ENCODE peak calls at places on chromosome 17, in seven cellular contexts. J is GM12878, A is neural progenitor cell, N is mammary epithelial cell, Q is sigmoid colon, Z is bronchial epithelial cell, W is adrenal gland. F is an unnamed sample.

GRCh38 chr17:78118801-78119241 is 9.7 kb downstream of the TMC6 start:
- DNase-seq in Z (no peak), J (no peak), A (no peak), W (no peak), N (no peak), Q (no peak), F (no peak)

GRCh38 chr17:7972131-7972785 is 30.2 kb upstream of the GUCY2D start:
- DNase-seq in W (no peak), Z (no peak), N (no peak), A (no peak), Q (peak; percentile 50), J (no peak), F (no peak)

GRCh38 chr17:6303664-6304063 is 131.3 kb downstream of the AIPL1 start:
- DNase-seq in W (no peak), N (peak; percentile 34), A (peak; percentile 77), J (no peak), Q (no peak), Z (peak; percentile 21), F (peak; percentile 34)

GRCh38 chr17:5955764-5956163 is 114.4 kb upstream of the WSCD1 start:
- DNase-seq in A (no peak), N (no peak), W (no peak), J (no peak), Q (no peak), Z (no peak), F (no peak)

GRCh38 chr17:81365601-81366585 is 29.4 kb upstream of the BAHCC1 start:
- DNase-seq in N (peak; percentile 93), Q (peak; percentile 92), A (no peak), W (peak; percentile 74), J (peak; percentile 28), Z (peak; percentile 94), F (no peak)

GRCh38 chr17:82204831-82205719 is 7.6 kb downstream of the CCDC57 start:
- DNase-seq in W (peak; percentile 70), Z (peak; percentile 88), A (no peak), Q (no peak), J (no peak), N (peak; percentile 82), F (no peak)

GRCh38 chr17:43427362-43428043 is 28.7 kb downstream of the ARL4D start:
- DNase-seq in Q (no peak), N (no peak), Z (no peak), A (no peak), W (no peak), J (no peak), F (no peak)

GRCh38 chr17:72372185-72372584 is 251.4 kb downstream of the SOX9 start:
- DNase-seq in W (no peak), Q (no peak), A (no peak), N (no peak), J (no peak), Z (no peak), F (no peak)

GRCh38 chr17:65356524-65356923 is 204.9 kb downstream of the AXIN2 start:
- DNase-seq in N (no peak), W (no peak), Q (no peak), A (no peak), Z (no peak), J (no peak), F (no peak)

DNA sequence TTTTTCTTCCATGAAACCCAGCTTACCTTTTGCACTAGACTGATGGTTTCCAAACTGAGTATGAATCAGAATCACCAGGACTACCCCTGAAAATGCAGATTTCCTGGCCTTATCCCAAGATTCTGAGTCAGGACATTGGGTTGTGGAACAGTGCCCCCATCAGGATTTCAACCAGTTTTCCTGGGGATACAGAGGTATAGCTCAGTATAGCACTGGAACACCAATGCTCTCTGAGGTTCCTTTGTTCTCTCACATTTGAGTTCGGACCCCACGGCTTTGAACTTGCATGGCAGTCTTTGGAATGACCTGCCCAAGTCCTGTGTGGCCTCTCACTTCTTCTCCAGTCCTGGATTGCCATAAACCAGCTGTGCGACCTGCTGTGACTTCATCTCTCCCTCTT is 12.8 kb upstream of the CCL8 start:
- DNase-seq in J (no peak), Z (peak; percentile 71), A (peak; percentile 35), Q (no peak), W (peak; percentile 67), N (no peak), F (no peak)
- TF ChIP-seq CTCF in J (no peak), Z (peak; percentile 47), A (peak; percentile 56), Q (peak; percentile 40), W (peak; percentile 54), N (peak; percentile 37), F (no peak)

GRCh38 chr17:38703742-38704644 is 1.1 kb upstream of the MLLT6 start:
- DNase-seq in J (no peak), N (no peak), W (peak; percentile 93), Z (peak; percentile 25), A (peak; percentile 84), Q (peak; percentile 90), F (peak; percentile 91)
- TF ChIP-seq CTCF in J (no peak), N (no peak), W (no peak), Z (no peak), A (no peak), Q (no peak), F (no peak)

DNA sequence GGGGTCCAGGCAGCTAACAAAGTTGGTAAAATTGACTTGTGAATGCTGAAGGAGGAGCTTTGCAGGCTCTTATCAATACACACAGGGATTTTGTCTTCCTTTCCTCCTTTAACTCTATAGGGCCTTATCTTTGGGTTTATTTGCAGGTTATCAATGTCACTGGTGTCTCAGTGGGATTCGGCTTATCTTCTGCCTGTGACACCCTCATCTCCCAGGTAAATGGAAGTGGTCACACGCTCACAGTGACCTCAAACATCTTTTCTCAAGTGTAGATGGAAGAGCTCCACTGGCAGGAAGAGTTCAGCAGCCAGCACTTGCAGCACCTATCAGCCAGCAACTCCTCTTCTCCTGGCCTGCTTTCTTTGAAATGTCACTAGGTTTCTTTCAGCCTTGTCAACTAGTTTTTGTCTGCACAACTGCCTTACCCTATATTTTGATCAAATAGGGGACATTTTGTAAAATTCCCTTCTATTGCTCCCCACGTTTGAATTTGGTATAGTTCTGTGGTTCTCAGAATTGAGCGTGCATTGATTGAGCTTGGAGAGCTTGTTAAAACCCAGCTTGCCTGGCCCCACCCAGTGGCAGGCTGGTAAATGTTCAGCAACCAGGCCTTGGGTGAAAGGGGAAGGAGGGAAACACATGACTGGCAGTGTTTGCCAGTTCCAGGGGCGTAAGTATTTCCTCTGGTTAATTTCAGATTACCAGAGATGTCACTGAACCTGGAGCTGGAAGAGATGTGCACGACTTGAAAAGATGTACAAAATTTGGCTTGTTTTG is 12.8 kb downstream of the SLC47A1 start:
- DNase-seq in Z (no peak), W (no peak), J (no peak), A (peak; percentile 20), N (no peak), Q (peak; percentile 75), F (no peak)
- TF ChIP-seq CTCF in Z (no peak), W (no peak), J (no peak), A (peak; percentile 23), N (peak; percentile 16), Q (peak; percentile 17), F (no peak)

DNA sequence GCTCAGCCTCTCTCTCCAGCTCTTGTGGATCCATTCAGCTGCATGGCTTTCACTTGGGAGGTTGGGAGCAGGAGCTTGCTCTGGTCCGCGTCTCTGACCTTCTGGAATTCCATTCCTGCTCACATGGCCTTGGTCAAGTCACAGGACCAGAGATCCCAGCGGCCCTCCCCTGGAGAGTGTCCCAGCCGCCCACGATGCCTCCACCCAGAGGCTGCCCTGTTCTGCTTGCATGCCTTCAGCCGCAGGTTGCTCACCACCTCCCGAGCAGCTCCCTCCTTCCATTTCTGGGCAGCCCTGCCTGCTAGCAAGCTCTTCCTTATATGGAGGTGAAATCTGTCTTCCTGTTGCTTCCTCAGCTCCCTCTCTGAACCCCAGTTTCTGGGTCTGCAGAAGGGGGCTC is 32.6 kb downstream of the RAI1 start:
- DNase-seq in Q (peak; percentile 82), W (peak; percentile 86), A (no peak), N (no peak), J (no peak), Z (peak; percentile 47), F (no peak)
- TF ChIP-seq CTCF in Q (no peak), W (no peak), A (no peak), N (no peak), J (no peak), Z (no peak), F (no peak)

DNA sequence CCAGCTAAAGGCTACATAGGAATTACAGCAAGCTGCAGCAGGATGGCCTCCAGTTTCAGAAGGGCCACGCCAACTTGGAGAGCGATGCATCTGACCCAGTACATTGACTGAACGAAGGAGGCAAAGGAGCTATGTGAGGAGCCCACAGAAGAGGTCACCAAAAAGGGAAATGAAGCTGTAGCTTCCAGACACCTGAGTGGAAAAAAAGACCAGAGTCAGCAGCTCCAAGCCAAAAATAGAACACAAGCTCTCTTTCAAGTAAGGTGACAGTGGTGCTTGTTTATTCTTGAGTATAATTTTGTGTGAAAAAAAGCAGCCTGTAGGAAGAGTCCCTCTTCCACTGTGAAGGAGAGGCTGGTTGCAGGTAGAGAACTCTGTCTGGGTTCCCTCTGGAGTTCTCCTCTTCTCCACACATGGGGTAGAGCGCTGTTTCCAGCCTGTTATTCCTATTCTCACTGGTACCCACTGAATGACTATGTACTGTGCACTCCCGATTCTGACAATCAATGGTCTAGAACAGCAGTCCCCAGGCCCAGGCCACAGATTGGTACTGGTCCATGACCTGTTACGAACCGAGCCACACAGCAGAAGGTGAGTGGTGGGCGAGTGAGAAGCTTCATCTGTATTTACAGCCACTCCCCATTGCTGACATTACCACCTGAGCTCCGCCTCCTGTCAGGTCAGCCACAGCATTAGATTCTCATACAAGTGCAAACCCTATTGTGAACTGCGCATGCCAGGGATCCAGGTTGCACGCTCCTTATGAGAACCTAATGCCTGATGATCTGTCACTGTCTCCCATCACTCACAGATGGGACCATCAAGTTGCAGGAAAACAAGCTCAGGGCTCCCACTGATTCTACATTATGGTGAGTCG is 15.1 kb downstream of the CCL4 start:
- DNase-seq in Z (no peak), N (no peak), W (no peak), J (no peak), Q (no peak), A (no peak), F (no peak)
- TF ChIP-seq CTCF in Z (no peak), N (no peak), W (no peak), J (no peak), Q (no peak), A (no peak), F (no peak)

GRCh38 chr17:12928736-12929135 is 89.1 kb downstream of the ELAC2 start:
- DNase-seq in J (no peak), A (peak; percentile 33), Z (peak; percentile 8), W (no peak), Q (no peak), N (no peak), F (no peak)
- TF ChIP-seq CTCF in J (peak; percentile 15), A (peak; percentile 48), Z (peak; percentile 12), W (no peak), Q (no peak), N (no peak), F (no peak)

DNA sequence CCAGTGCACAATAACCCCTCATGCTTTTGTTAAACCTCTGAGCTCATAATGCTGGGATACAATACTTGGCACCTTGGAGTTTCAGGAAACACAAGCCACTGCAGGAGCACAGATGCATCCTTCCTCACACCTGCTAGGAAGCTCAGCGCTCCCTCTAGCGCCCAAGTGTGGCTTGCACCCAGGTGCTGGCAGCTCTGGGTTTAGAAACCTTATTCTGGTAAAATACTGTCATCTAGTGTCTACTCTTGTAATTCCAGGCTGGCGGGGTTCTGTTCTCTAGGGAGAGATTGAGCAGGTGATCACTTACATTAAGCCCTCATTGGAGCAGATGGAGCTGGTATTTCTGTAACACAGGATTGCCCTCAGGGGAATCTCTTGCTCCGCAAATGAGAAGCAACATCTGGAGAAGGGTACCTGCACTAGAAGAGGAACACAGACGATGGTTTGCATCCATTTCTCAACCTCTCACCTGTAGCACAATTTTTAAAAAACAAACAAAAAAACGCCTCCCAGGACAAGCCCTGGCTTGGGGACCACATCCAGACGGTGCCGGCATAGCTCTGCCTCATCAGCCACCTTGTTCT is 1.5 kb downstream of the CCL1 start:
- DNase-seq in Z (peak; percentile 79), W (peak; percentile 96), J (no peak), N (peak; percentile 57), A (peak; percentile 95), Q (peak; percentile 94), F (peak; percentile 79)
- TF ChIP-seq CTCF in Z (peak; percentile 99), W (peak; percentile 100), J (peak; percentile 98), N (peak; percentile 100), A (peak; percentile 100), Q (peak; percentile 99), F (peak; percentile 97)

F was measured in GM20000.